ENCODE peak calls at places on chromosomes 12 and 14, in ten cellular contexts. B is germinal center, L is brain microvascular endothelial cell, D is HFFc6, S is EH, Z is H9, G is SW480, F is omental fat pad, Q is T-cell, X is left ventricle myocardium superior. J is an unnamed sample.

GRCh38 chr14:101494826-101495225 is 66.5 kb upstream of the DIO3 start:
- DNase-seq in B (no peak), L (no peak), D (no peak), S (no peak), Z (peak), G (no peak), F (no peak), Q (no peak), X (no peak), J (peak)

GRCh38 chr12:122036153-122036552 is 14.5 kb downstream of the BCL7A start:
- DNase-seq in B (no peak), L (no peak), D (no peak), S (no peak), Z (no peak), G (no peak), F (no peak), Q (no peak), X (no peak), J (peak)

GRCh38 chr12:113700943-113701342 is 229.3 kb upstream of the LHX5 start:
- DNase-seq in B (no peak), L (peak), D (peak), S (peak), Z (peak), G (peak), F (no peak), Q (no peak), X (no peak), J (no peak)

GRCh38 chr14:50333010-50333409 is 20.9 kb downstream of the DMAC2L start:
- DNase-seq in B (no peak), L (peak), D (peak), S (peak), Z (no peak), G (no peak), F (no peak), Q (no peak), X (peak), J (no peak)

GRCh38 chr12:58425481-58426392 is 484.4 kb downstream of the ATP23 start:
- DNase-seq in B (no peak), L (peak), D (peak), S (peak), Z (peak), G (peak), F (no peak), Q (no peak), X (no peak), J (peak)

GRCh38 chr12:80877706-80878384 is 59.9 kb downstream of the LIN7A start:
- DNase-seq in B (no peak), L (no peak), D (peak), S (peak), Z (no peak), G (no peak), F (no peak), Q (no peak), X (no peak), J (peak)

GRCh38 chr14:96284430-96284829 is 28.4 kb downstream of the BDKRB1 start:
- DNase-seq in B (no peak), L (no peak), D (no peak), S (no peak), Z (no peak), G (no peak), F (no peak), Q (no peak), X (no peak), J (no peak)

GRCh38 chr14:81298122-81298521 is 77.4 kb upstream of the GTF2A1 start:
- DNase-seq in B (no peak), L (no peak), D (no peak), S (no peak), Z (no peak), G (no peak), F (no peak), Q (no peak), X (no peak), J (no peak)

GRCh38 chr12:125100551-125101434 is 35.6 kb downstream of the AACS start:
- DNase-seq in B (no peak), L (no peak), D (no peak), S (no peak), Z (no peak), G (no peak), F (no peak), Q (no peak), X (no peak), J (no peak)

GRCh38 chr12:44299524-44299923 is 463.6 kb downstream of the TMEM117 start:
- DNase-seq in B (no peak), L (no peak), D (no peak), S (no peak), Z (no peak), G (no peak), F (no peak), Q (no peak), X (no peak), J (no peak)

GRCh38 chr12:53751336-53752191 is at the start of gene CISTR:
- DNase-seq in B (peak), L (no peak), D (no peak), S (peak), Z (peak), G (no peak), F (no peak), Q (no peak), X (peak), J (no peak)

GRCh38 chr12:51076235-51076930 is 7.0 kb downstream of the CSRNP2 start:
- DNase-seq in B (no peak), L (no peak), D (no peak), S (no peak), Z (no peak), G (no peak), F (no peak), Q (no peak), X (no peak), J (no peak)

GRCh38 chr12:17528394-17528793 is 561.6 kb downstream of the RERGL start:
- DNase-seq in B (no peak), L (no peak), D (no peak), S (no peak), Z (peak), G (no peak), F (no peak), Q (no peak), X (no peak), J (no peak)

GRCh38 chr12:81758421-81759214 is 532 bp downstream of the PPFIA2 start:
- DNase-seq in B (no peak), L (peak), D (no peak), S (peak), Z (peak), G (no peak), F (no peak), Q (no peak), X (peak), J (peak)

GRCh38 chr14:95361373-95362179 is 41.9 kb upstream of the CLMN start:
- DNase-seq in B (peak), L (no peak), D (no peak), S (no peak), Z (peak), G (no peak), F (no peak), Q (no peak), X (peak), J (no peak)

GRCh38 chr12:87816186-87816585 is 213.0 kb downstream of the C12orf50 start:
- DNase-seq in B (no peak), L (peak), D (no peak), S (peak), Z (no peak), G (no peak), F (no peak), Q (no peak), X (no peak), J (peak)

GRCh38 chr12:46360908-46361666 is 11.5 kb downstream of the SLC38A2 start:
- DNase-seq in B (peak), L (no peak), D (no peak), S (no peak), Z (no peak), G (no peak), F (no peak), Q (no peak), X (no peak), J (no peak)

GRCh38 chr14:68886109-68886434 is 93.0 kb downstream of the ACTN1 start:
- DNase-seq in B (no peak), L (no peak), D (no peak), S (no peak), Z (no peak), G (no peak), F (no peak), Q (no peak), X (no peak), J (no peak)

GRCh38 chr12:47819902-47820630 is at the start of gene HDAC7:
- DNase-seq in B (peak), L (peak), D (peak), S (peak), Z (peak), G (peak), F (peak), Q (peak), X (peak), J (peak)

GRCh38 chr14:69712637-69713088 is 54.3 kb upstream of the SRSF5 start:
- DNase-seq in B (no peak), L (no peak), D (no peak), S (no peak), Z (peak), G (no peak), F (no peak), Q (no peak), X (peak), J (no peak)

GRCh38 chr12:112916270-112916669 is 9.5 kb downstream of the OAS1 start:
- DNase-seq in B (no peak), L (no peak), D (no peak), S (peak), Z (no peak), G (no peak), F (no peak), Q (no peak), X (no peak), J (no peak)

GRCh38 chr14:91377700-91378652 is 39.6 kb downstream of the CCDC88C start:
- DNase-seq in B (no peak), L (no peak), D (peak), S (peak), Z (no peak), G (peak), F (no peak), Q (no peak), X (no peak), J (no peak)

GRCh38 chr14:100575266-100575995 is 11.8 kb downstream of the BEGAIN start:
- DNase-seq in B (no peak), L (no peak), D (no peak), S (no peak), Z (no peak), G (no peak), F (no peak), Q (no peak), X (peak), J (no peak)

GRCh38 chr14:28571636-28572035 is 195.0 kb upstream of the FOXG1 start:
- DNase-seq in B (no peak), L (no peak), D (no peak), S (no peak), Z (no peak), G (no peak), F (no peak), Q (no peak), X (no peak), J (no peak)